ENCODE peak calls at places on chromosome 5, in six cellular contexts. X is A549, P is uterus, H is GM23248, D is A673, G is tibial artery. K is an unnamed sample.

GRCh38 chr5:153903321-153903720 is 135.4 kb downstream of the FAM114A2 start:
- DNase-seq in D (no peak), X (no peak), G (no peak), H (peak), P (no peak), K (no peak)

GRCh38 chr5:29005386-29005785 is 1967.0 kb upstream of the CDH9 start:
- DNase-seq in D (peak), X (peak), H (no peak), P (no peak), G (no peak), K (peak)

GRCh38 chr5:181120311-181120710 is 10.7 kb downstream of the OR2V1 start:
- DNase-seq in H (peak), P (no peak), X (no peak), G (no peak), D (no peak), K (no peak)

GRCh38 chr5:98775962-98776687 is 2.7 kb downstream of the RGMB start:
- DNase-seq in D (no peak), X (no peak), P (no peak), H (peak), G (no peak), K (no peak)

GRCh38 chr5:31663519-31663918 is 24.6 kb downstream of the PDZD2 start:
- DNase-seq in D (no peak), G (peak), X (no peak), H (peak), P (no peak), K (no peak)

GRCh38 chr5:134304306-134304705 is 62.7 kb downstream of the CDKL3 start:
- DNase-seq in X (no peak), H (no peak), G (no peak), D (no peak), P (no peak), K (no peak)

GRCh38 chr5:76620166-76620565 is 3.0 kb downstream of the F2RL2 start:
- DNase-seq in D (no peak), H (no peak), X (no peak), G (no peak), P (no peak), K (no peak)

GRCh38 chr5:147737921-147738320 is 44.6 kb downstream of the JAKMIP2 start:
- DNase-seq in G (no peak), P (no peak), D (no peak), X (no peak), H (no peak), K (no peak)

GRCh38 chr5:126512451-126512850 is 82.6 kb downstream of the ALDH7A1 start:
- DNase-seq in G (no peak), P (no peak), H (no peak), D (no peak), X (no peak), K (no peak)

GRCh38 chr5:36726317-36726716 is 119.9 kb downstream of the SLC1A3 start:
- DNase-seq in D (no peak), H (no peak), G (no peak), X (no peak), P (no peak), K (no peak)

GRCh38 chr5:158203256-158203655 is 344.3 kb upstream of the CLINT1 start:
- DNase-seq in G (no peak), P (no peak), H (peak), X (no peak), D (no peak), K (no peak)

GRCh38 chr5:65674749-65675148 is 47.2 kb downstream of the SGTB start:
- DNase-seq in G (no peak), P (no peak), X (no peak), H (peak), D (no peak), K (no peak)

GRCh38 chr5:150640311-150641005 is at the start of gene SYNPO:
- DNase-seq in H (peak), X (peak), D (peak), G (peak), P (peak), K (peak)

GRCh38 chr5:171295299-171295698 is 13.7 kb upstream of the TLX3 start:
- DNase-seq in X (no peak), G (no peak), D (no peak), H (no peak), P (no peak), K (no peak)

GRCh38 chr5:17289681-17290619 is 72.5 kb downstream of the BASP1 start:
- DNase-seq in X (no peak), P (no peak), D (no peak), H (peak), G (no peak), K (no peak)

GRCh38 chr5:54673523-54674225 is 156.1 kb downstream of the SNX18 start:
- DNase-seq in X (no peak), D (no peak), G (peak), H (no peak), P (no peak), K (no peak)

GRCh38 chr5:54234304-54234938 is 76.0 kb downstream of the ARL15 start:
- DNase-seq in H (peak), G (no peak), D (peak), P (no peak), X (peak), K (no peak)

GRCh38 chr5:148394587-148395019 is 10.8 kb downstream of the FBXO38 start:
- DNase-seq in G (no peak), D (no peak), P (no peak), H (no peak), X (no peak), K (no peak)

DNA sequence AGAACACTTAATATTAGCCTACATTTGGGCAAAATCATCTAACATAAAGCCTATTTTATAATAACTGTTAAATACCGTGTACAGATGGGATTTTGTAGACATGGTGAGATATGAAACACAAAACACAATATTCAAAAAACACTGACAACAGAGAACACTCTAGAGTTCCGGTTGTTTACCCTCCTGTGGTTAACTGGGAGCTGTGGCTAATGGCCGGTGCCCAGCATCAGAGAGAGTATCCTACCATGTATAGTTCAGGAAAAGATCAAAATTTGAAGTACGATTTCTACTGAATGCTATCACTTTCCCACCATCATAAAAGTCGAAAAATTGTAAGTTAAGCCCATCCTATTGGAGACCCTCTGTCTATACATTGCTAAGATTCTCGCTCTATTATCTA is 2.4 kb downstream of the CAMK4 start:
- DNase-seq in P (no peak), X (no peak), G (no peak), D (no peak), H (no peak), K (no peak)
- H3K4me3 ChIP-seq in P (no peak), X (no peak), G (no peak), D (no peak), H (no peak), K (no peak)

DNA sequence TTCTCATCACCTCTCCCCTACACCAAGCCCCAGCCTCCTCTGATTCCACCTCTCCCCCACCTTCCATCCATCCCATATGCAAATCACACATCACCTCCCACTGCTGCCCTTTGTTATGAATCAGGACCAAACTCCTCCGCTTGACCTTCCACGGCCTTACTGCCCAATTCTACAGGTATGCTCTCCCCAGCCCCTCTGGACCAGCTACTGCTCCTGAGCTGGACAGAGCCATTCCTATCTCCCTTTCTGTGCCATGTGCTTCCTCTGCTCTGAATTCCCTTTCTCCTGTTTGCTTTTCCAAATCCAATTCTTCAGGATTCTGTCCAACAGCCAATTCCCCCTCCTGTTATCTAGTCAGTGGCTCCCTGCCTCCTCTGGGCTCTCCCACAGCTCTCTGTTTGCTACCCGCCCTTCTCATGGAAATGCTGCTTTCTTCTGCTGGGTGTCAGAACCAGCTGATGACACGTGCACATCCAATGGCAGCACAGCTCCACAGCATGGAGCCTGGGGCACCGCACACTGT is 8.3 kb downstream of the FABP6 start:
- DNase-seq in X (no peak), G (no peak), P (no peak), D (no peak), H (no peak), K (no peak)
- H3K4me3 ChIP-seq in X (no peak), G (no peak), P (no peak), D (no peak), H (no peak), K (no peak)

DNA sequence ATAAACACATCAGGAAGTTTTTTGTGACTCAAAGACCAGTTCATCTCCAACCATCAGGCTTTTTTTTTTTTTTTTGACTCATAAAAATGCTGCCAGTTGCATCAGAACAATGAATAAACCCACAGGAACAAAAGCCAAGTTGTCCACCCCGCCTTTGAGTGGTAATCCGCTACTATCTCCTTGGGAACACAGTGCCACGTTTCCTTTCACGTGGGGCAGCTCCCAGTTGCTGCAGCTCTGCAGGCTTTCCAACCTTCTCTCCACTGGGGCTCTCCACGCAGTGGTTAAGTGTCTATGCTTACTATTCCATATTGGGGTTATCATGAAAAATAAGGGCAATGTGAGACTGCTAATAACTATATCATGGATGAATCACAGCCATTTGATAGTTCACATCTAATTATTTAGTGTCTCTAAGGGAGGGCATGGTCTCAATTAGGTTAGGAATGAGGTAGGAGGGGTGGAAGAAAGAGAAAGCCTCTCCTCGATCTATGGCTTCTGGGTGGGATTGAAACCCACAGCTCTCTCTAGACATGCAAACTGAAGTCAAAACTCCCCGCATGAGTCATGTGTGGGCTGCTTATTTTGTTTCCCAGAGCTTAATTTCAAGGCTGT is 55.8 kb upstream of the ACTBL2 start:
- DNase-seq in G (no peak), D (peak), H (peak), X (peak), P (no peak), K (no peak)
- H3K4me3 ChIP-seq in G (no peak), D (no peak), H (peak), X (no peak), P (no peak), K (no peak)

GRCh38 chr5:44387391-44387790 is 1.8 kb downstream of the FGF10 start:
- DNase-seq in H (no peak), X (no peak), D (no peak), G (no peak), P (no peak), K (no peak)
- H3K4me3 ChIP-seq in H (no peak), X (no peak), D (no peak), G (peak), P (peak), K (no peak)

DNA sequence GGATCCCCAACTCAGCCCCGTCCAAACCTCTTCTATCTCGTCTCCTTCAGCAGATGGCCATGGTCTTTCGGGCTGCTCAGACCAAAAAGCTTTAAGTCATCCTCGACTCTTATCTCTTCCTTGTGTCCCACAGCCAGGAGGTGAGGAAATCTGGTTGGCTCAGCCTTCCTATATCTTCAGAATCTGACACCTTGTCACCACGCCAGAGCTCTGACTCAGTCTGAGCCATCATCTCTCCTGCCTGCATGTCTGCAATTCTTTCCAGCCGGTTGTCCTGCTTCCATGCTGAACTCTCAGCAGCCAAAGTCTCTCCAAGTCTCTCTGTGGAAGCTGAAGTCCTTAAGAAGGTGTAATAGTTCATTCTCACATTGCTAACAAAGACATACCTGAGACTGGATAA is 419.3 kb upstream of the ADAMTS16 start:
- DNase-seq in H (peak), P (no peak), D (no peak), X (no peak), G (no peak), K (no peak)
- H3K4me3 ChIP-seq in H (no peak), P (no peak), D (no peak), X (no peak), G (no peak), K (no peak)

GRCh38 chr5:73214921-73215490 is 42.0 kb downstream of the TMEM174 start:
- DNase-seq in P (no peak), D (no peak), H (no peak), G (no peak), X (no peak), K (no peak)
- H3K4me3 ChIP-seq in P (no peak), D (no peak), H (no peak), G (no peak), X (no peak), K (no peak)

DNA sequence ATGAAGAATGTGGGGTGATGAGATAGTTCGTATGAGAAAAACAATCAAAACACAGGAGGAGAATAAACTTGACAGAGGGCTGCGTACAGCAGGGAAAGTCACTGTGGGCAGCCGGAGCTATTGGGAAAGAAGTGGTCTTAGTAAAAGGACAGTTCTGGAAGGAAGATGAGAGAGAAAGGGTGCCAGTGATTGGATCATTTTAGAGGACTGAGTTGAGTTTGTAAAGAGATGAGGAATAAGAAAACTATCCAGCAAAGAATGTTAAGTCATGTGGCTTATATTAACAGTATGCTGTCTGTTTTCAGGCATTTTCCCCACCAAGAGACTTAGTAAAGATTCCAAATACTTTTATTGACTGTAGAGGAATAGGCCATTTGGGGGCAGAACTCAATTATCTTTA is 15.4 kb upstream of the LOX start:
- DNase-seq in X (no peak), G (no peak), P (no peak), H (peak), D (no peak), K (peak)
- H3K4me3 ChIP-seq in X (no peak), G (no peak), P (no peak), H (peak), D (no peak), K (no peak)

DNA sequence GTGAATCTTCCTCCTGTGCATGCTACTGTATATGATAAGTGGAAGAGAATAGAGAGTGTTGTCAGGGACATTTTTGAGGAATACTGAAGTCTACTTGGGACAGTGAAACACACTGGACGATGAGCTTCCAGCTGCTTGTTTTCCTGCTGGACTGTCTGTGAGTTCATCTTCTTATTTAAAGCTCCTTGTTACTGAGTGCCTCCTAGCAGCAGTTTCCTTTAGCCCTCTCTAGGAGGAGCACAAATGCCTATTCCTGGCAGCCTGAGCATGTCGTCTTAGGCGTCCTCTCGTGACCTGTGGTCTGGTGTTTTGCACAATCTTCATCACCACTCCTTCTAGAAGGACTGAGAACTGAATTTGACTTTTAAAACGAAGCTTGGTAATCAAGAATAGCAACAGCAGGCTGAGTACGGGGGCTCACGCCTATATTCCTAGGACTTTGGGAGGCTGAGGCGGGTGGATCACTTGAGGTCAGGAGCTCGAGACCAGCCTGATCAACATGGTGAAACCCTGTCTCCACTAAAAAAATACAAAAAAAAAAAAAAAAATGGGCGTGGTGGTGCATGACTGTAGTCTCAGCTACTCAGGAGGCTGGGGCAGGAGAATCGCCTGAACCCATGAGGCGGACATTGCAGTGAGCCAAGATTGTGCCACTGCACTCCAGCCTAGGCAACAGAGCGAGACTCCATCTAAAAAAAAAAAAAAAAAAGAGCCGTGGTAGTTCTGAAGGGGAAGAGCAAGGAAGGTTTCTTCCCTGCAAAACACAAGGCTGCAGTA is 44.0 kb downstream of the ANKRD33B start:
- DNase-seq in X (peak), G (peak), P (peak), H (peak), D (no peak), K (no peak)
- H3K4me3 ChIP-seq in X (no peak), G (no peak), P (no peak), H (peak), D (no peak), K (no peak)

K was measured in retinal pigment epithelial cell.